ENCODE peak calls at places on chromosomes 1 and 21, in ten cellular contexts. R, Z, M, D, E, K, H, O, J and X are unnamed samples.
A peak's percentile ranks its signal among the peaks of the same experiment; 100 is the strongest.

GRCh38 chr21:46411236-46411635 is 47.5 kb upstream of the DIP2A start:
- DNase-seq in H (no peak), O (no peak), J (no peak), K (no peak), R (no peak), D (peak; percentile 57), E (no peak), Z (no peak), M (no peak), X (no peak)

GRCh38 chr1:10054465-10054864 is 21.7 kb downstream of the UBE4B start:
- DNase-seq in O (no peak), D (no peak), Z (no peak), R (no peak), K (no peak), J (no peak), H (no peak), M (no peak), E (no peak), X (no peak)

GRCh38 chr1:19385869-19386591 is 73.9 kb downstream of the SLC66A1 start:
- DNase-seq in O (peak; percentile 64), K (no peak), M (peak; percentile 75), D (no peak), E (no peak), J (peak; percentile 81), R (peak; percentile 71), Z (no peak), H (peak; percentile 65), X (peak; percentile 31)

GRCh38 chr1:214727274-214727673 is 124.3 kb downstream of the CENPF start:
- DNase-seq in K (no peak), E (no peak), R (no peak), Z (no peak), D (peak; percentile 57), H (no peak), M (no peak), O (no peak), J (no peak), X (no peak)

GRCh38 chr1:235632538-235633219 is 16.9 kb downstream of the GNG4 start:
- DNase-seq in M (no peak), D (no peak), K (no peak), H (peak; percentile 56), R (no peak), J (no peak), Z (peak; percentile 57), O (no peak), E (no peak), X (peak; percentile 46)

GRCh38 chr1:145992502-145992936 is 3.9 kb downstream of the TXNIP start:
- DNase-seq in R (peak; percentile 18), K (no peak), Z (no peak), J (no peak), D (no peak), E (peak; percentile 33), H (no peak), M (no peak), O (no peak), X (no peak)

GRCh38 chr1:80542231-80542630 is 1258.5 kb upstream of the ADGRL2 start:
- DNase-seq in K (no peak), H (peak; percentile 81), R (no peak), E (no peak), M (no peak), Z (no peak), J (no peak), O (no peak), D (no peak), X (no peak)

GRCh38 chr1:205301842-205302588 is 19.5 kb downstream of the NUAK2 start:
- DNase-seq in H (peak; percentile 74), E (no peak), K (no peak), M (no peak), Z (no peak), J (no peak), O (peak; percentile 58), D (no peak), R (no peak), X (no peak)

GRCh38 chr1:26110731-26111529 is 694 bp upstream of the PDIK1L start:
- DNase-seq in R (peak; percentile 73), J (peak; percentile 88), E (peak; percentile 74), O (peak; percentile 89), K (peak; percentile 72), H (peak; percentile 54), D (peak; percentile 71), M (peak; percentile 80), Z (peak; percentile 89), X (peak; percentile 54)

GRCh38 chr1:26109229-26110164 is 2.1 kb upstream of the PDIK1L start:
- DNase-seq in E (no peak), Z (no peak), O (no peak), J (no peak), M (no peak), K (no peak), H (no peak), R (no peak), D (peak; percentile 2), X (no peak)

GRCh38 chr1:26114165-26114927 is 2.7 kb downstream of the PDIK1L start:
- DNase-seq in D (peak; percentile 10), M (no peak), H (no peak), O (no peak), R (no peak), J (no peak), Z (no peak), K (no peak), E (no peak), X (no peak)

GRCh38 chr1:26112407-26112775 is 767 bp downstream of the PDIK1L start:
- DNase-seq in O (no peak), Z (peak; percentile 42), J (no peak), K (no peak), D (no peak), H (no peak), M (no peak), E (no peak), R (no peak), X (no peak)

DNA sequence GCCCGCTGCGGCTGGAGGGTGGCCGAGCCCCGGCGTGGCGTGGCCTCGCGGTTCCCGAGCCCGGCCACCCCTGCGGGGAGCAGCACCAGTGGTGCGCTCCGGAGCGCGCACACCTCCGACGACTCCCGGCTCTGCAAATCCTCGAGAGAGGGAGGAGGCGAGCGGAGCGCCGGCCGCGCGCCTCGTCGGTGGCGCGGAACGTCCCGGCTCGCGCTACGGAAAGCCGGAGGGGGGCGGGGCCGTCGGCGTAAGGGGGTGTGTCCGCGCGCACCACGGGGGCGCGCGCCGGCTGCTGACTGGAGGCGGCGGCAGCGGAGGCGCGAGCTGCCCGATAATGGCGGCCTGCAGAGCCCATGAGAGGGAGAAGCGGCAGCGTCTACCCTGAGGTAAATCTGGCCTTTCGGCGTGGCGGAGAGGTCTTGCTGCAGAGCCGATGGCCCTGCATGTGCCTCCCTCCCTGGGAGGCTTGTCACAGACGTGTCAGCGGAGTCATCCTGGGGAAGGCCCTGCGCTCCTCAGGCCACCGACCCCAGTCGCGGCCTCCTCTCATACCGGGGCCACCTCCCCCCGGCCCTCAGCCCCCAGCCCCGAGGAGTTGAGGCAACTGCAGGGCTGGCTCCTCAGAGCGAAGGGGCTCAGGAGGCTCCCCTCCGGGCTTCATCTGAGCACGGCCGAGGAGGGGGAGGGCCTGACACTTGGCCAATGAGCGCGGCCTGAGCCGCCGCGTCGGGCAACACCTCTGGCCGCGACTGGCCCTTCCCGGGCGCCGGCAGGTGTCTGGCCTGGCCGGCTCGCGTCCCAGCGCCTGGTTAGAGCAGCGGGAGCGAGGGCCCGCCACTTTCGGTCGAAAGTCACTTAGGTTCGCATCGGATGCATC is at the start of gene PDIK1L:
- DNase-seq in D (peak; percentile 91), E (peak; percentile 93), K (peak; percentile 86), Z (peak; percentile 95), M (peak; percentile 94), R (peak; percentile 90), J (peak; percentile 96), H (peak; percentile 96), O (peak; percentile 97), X (peak; percentile 93)
- TF ChIP-seq CTCF in D (no peak), E (no peak), K (no peak), Z (no peak), M (no peak), R (peak; percentile 35), J (peak; percentile 13), H (no peak), O (no peak), X (no peak)

GRCh38 chr1:23116216-23116836 is 52.3 kb downstream of the LUZP1 start:
- DNase-seq in J (no peak), D (no peak), K (no peak), Z (no peak), H (no peak), R (no peak), E (no peak), M (no peak), O (no peak), X (no peak)

GRCh38 chr1:23120383-23120782 is 48.3 kb downstream of the LUZP1 start:
- DNase-seq in Z (no peak), M (no peak), D (no peak), E (no peak), R (no peak), H (no peak), K (no peak), J (no peak), O (no peak), X (no peak)

GRCh38 chr1:23118407-23118806 is 50.2 kb downstream of the LUZP1 start:
- DNase-seq in J (no peak), M (no peak), D (no peak), H (no peak), R (no peak), O (no peak), Z (no peak), K (no peak), E (no peak), X (no peak)

GRCh38 chr1:23116921-23117699 is 51.5 kb downstream of the LUZP1 start:
- DNase-seq in E (no peak), M (no peak), R (no peak), O (no peak), H (no peak), J (no peak), Z (no peak), K (no peak), D (no peak), X (no peak)

DNA sequence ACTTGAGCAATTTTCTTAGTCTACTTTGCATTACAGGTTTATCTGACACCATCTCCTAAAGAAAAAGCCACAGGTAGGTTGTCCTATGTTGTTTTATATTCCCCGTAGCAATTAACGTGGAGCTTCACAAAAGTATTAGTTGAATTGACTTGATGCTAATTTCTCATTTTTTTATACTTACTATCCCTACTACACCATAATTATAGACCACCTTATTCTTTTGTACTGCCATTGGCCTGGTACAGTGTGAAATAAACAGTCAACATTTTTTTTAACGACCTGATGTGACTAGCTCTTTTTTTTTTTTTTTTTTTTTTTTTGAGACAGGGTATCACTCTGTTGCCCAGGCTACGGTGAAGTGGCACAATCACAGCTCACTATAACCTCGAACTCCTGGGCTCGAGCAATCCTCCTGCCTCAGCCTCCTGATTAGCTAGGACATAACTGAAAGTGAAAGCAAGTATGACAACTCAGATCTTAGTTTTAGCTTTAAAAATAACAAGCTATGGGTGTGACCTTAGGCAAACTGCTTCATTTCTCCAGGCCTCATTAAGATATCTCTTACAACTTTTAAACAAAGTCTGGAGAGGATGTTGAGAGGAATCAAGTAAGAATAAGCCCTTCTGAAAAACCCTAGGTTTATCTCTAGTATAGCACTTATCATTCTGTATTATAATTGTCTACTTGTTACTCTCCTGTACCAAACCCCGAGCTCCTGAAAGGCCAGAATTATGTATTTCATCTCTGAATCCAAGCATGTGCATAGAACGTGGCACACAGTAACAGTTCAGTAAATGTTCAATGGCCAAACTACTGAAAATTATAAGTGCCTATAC is 49.5 kb downstream of the LUZP1 start:
- DNase-seq in M (no peak), H (peak; percentile 37), R (no peak), K (no peak), Z (no peak), J (no peak), E (no peak), D (no peak), O (no peak), X (no peak)
- TF ChIP-seq CTCF in M (no peak), H (no peak), R (no peak), K (no peak), Z (no peak), J (no peak), E (no peak), D (no peak), O (no peak), X (no peak)

GRCh38 chr21:34864370-34865209 is 184.5 kb downstream of the RUNX1 start:
- DNase-seq in O (no peak), H (no peak), D (no peak), E (no peak), J (no peak), M (no peak), R (no peak), Z (no peak), K (no peak), X (no peak)
- TF ChIP-seq CTCF in O (no peak), H (no peak), D (no peak), E (no peak), J (no peak), M (no peak), R (no peak), Z (no peak), K (no peak), X (no peak)

DNA sequence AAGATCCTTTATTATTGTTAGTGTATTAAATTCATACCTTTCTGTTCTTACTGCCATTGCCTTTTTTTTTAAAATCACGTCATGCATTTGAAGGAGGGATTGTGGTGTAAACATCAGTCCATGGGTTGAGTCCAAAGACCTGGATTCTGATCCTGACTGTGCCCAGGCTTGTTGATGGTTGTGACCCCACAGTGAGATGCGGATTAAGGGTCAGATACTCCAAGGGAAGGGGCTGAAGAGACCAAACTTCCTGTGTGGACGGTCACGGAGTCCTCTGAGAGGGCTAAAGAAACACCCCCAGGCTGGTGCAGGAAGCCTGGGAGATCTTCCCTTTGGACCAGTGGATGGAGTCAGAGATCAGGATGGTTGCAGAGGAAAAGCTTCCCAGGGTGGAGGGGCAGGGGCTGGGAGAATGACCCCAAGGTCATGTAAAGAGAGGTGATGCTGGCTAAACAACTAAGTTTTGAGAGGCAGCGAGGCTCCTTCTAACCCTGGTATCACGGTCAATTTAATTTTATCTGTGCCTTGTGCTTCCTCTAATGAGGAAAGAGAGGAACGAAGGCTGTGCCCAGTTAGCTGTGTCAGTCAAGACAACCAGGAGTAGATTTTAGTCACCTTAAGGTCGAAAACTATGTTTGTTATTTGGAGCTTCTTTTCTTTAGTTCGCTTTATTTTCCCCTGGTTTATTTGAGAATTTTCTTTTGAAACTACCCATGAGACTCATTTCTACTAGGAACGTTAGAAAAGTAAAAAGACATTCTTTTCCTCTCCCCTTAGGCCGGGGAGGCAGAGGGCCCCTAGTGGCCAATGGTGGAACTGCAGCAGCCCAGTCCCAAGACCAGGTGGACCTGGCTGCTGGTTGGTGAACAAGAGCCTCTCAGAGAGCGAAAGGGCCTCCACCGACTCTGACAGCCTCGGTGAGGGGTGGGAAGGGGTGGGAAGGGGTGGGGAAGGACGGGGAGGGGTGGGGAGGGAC is 8.7 kb upstream of the GPR161 start:
- DNase-seq in K (peak; percentile 89), O (peak; percentile 88), R (peak; percentile 87), M (peak; percentile 88), E (peak; percentile 65), Z (peak; percentile 92), H (peak; percentile 79), J (peak; percentile 83), D (peak; percentile 94), X (peak; percentile 63)
- TF ChIP-seq CTCF in K (peak; percentile 90), O (peak; percentile 99), R (peak; percentile 87), M (peak; percentile 92), E (peak; percentile 74), Z (peak; percentile 99), H (peak; percentile 89), J (peak; percentile 95), D (peak; percentile 91), X (peak; percentile 93)